ENCODE peak calls at places on chromosomes 3 and 15, in ten cellular contexts. G is ovary, Y is transverse colon, H is tibial nerve, C is upper lobe of left lung, J is sigmoid colon, O is HepG2, I is K562, T is H1, E is esophagus muscularis mucosa. U is an unnamed sample.

GRCh38 chr3:161231861-161232260 is 10.8 kb downstream of the NMD3 start:
- DNase-seq in H (no peak), Y (no peak), C (no peak), J (no peak), E (no peak), G (no peak), T (no peak), O (no peak), I (no peak), U (no peak)

GRCh38 chr3:105571005-105571404 is 204.3 kb downstream of the ALCAM start:
- DNase-seq in Y (no peak), T (no peak), G (no peak), O (no peak), H (no peak), I (no peak), C (no peak), J (no peak), E (no peak), U (no peak)

GRCh38 chr15:35533130-35534110 is 12.5 kb downstream of the DPH6 start:
- DNase-seq in I (no peak), C (no peak), H (no peak), O (no peak), T (no peak), J (no peak), Y (no peak), G (no peak), E (no peak), U (no peak)

GRCh38 chr3:100797921-100798491 is 88.7 kb downstream of the TFG start:
- DNase-seq in T (no peak), J (no peak), Y (no peak), I (no peak), G (no peak), H (no peak), O (no peak), E (no peak), C (no peak), U (no peak)

GRCh38 chr15:31328425-31328998 is 1.9 kb downstream of the KLF13 start:
- DNase-seq in T (no peak), J (no peak), Y (no peak), O (no peak), I (no peak), C (no peak), E (no peak), G (no peak), H (no peak), U (no peak)

GRCh38 chr3:101963902-101964362 is 114.6 kb downstream of the NFKBIZ start:
- DNase-seq in G (no peak), J (no peak), T (no peak), O (no peak), I (no peak), C (no peak), H (no peak), E (no peak), Y (no peak), U (no peak)

GRCh38 chr3:8760091-8760490 is 9.3 kb downstream of the OXTR start:
- DNase-seq in T (no peak), O (no peak), H (no peak), G (no peak), Y (no peak), I (no peak), C (no peak), E (no peak), J (no peak), U (no peak)

GRCh38 chr15:93059442-93059841 is 29.6 kb downstream of the RGMA start:
- DNase-seq in O (no peak), T (no peak), Y (no peak), C (no peak), E (no peak), J (no peak), I (no peak), H (no peak), G (no peak), U (no peak)

GRCh38 chr3:71728632-71729342 is 3.6 kb upstream of the EIF4E3 start:
- DNase-seq in E (peak; percentile 45), G (no peak), I (peak; percentile 30), C (no peak), T (peak; percentile 73), Y (no peak), H (no peak), J (no peak), O (no peak), U (no peak)

GRCh38 chr3:195005251-195005620 is 265.7 kb downstream of the XXYLT1 start:
- DNase-seq in G (no peak), I (no peak), T (peak; percentile 54), C (no peak), J (no peak), H (no peak), Y (no peak), O (no peak), E (no peak), U (no peak)

GRCh38 chr15:85614059-85614458 is 180.7 kb downstream of the KLHL25 start:
- DNase-seq in Y (no peak), O (no peak), I (no peak), H (no peak), T (no peak), G (no peak), J (no peak), C (no peak), E (no peak), U (no peak)

GRCh38 chr3:103644450-103644849 is 1209.6 kb downstream of the ZPLD1 start:
- DNase-seq in C (no peak), Y (no peak), J (no peak), T (no peak), E (no peak), O (no peak), H (no peak), G (no peak), I (no peak), U (no peak)

DNA sequence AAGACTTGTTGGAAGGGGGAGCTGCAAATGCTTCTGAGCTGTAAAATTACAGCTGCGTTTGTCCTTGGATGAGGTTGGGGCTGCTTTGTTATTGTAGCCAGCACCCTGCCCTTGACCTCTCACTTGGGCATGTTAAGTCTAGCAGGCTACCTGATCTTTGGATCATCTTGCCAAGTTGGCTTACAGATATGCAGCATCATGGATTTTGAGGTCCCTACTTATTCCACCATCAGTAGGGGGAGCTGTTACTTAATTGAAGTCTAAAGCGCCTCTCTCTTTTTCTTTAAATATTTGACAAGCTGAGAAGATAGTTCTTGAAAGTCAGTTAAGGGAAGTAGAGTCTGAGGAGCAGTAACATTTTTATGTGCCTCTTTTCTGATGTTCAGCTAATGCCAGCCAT is 793.0 kb downstream of the MCTP2 start:
- DNase-seq in C (no peak), I (peak; percentile 47), G (no peak), H (no peak), J (no peak), O (no peak), Y (no peak), E (no peak), T (no peak), U (no peak)
- TF ChIP-seq CTCF in C (no peak), I (peak; percentile 39), G (no peak), H (peak; percentile 33), J (no peak), O (peak; percentile 11), Y (no peak), E (no peak), T (peak; percentile 42), U (peak; percentile 28)

DNA sequence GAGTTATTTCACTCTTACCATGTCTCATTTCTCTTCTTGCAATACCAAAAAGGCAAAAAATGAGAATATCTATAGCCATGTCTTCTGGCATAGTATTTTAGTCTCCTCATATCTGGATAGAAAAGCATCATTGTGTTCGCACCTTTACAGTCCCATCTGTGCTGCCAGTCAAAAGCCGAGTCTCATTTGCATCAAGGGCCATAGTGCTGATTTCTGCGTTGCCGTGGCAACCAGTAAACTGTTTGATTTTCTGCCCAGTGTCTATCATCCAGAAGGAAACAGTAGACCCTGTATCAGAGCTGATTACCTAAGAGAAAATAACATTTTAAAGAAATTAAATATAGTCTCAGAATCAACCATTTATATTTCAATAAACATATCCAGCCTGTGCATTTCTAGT is 86.1 kb upstream of the SERPINI2 start:
- DNase-seq in Y (no peak), H (no peak), G (no peak), I (no peak), T (no peak), J (no peak), C (no peak), E (no peak), O (no peak), U (no peak)
- TF ChIP-seq EP300 in Y (no peak), H (no peak), G (no peak), I (no peak), T (no peak), J (no peak), C (no peak), E (no peak), O (no peak), U (no peak)

GRCh38 chr3:108882762-108883161 is 60.2 kb downstream of the TRAT1 start:
- DNase-seq in T (no peak), J (no peak), O (no peak), Y (no peak), G (no peak), C (no peak), I (no peak), E (no peak), H (no peak), U (no peak)

GRCh38 chr3:108887777-108888176 is 65.2 kb downstream of the TRAT1 start:
- DNase-seq in T (no peak), G (no peak), Y (no peak), H (no peak), C (no peak), O (no peak), I (no peak), E (no peak), J (no peak), U (no peak)

GRCh38 chr3:108883373-108883772 is 60.8 kb downstream of the TRAT1 start:
- DNase-seq in J (no peak), E (no peak), C (no peak), G (no peak), I (no peak), H (no peak), O (no peak), Y (no peak), T (no peak), U (no peak)

GRCh38 chr3:108891833-108892232 is 61.8 kb downstream of the GUCA1C start:
- DNase-seq in O (no peak), E (no peak), C (no peak), H (no peak), J (no peak), I (no peak), T (no peak), G (no peak), Y (no peak), U (no peak)

GRCh38 chr3:108887137-108887536 is 64.6 kb downstream of the TRAT1 start:
- DNase-seq in O (no peak), H (no peak), C (no peak), T (no peak), Y (no peak), E (no peak), I (no peak), J (no peak), G (no peak), U (no peak)
- H3K27me3 ChIP-seq in O (no peaks in the 10 kb centered on the region), H (no peaks in the 10 kb centered on the region), C (no peaks in the 10 kb centered on the region), T (no peaks in the 10 kb centered on the region), Y (no peaks in the 10 kb centered on the region), E (no peaks in the 10 kb centered on the region), I (no peaks in the 10 kb centered on the region), J (no peaks in the 10 kb centered on the region), G (no peaks in the 10 kb centered on the region), U (no peaks in the 10 kb centered on the region)

DNA sequence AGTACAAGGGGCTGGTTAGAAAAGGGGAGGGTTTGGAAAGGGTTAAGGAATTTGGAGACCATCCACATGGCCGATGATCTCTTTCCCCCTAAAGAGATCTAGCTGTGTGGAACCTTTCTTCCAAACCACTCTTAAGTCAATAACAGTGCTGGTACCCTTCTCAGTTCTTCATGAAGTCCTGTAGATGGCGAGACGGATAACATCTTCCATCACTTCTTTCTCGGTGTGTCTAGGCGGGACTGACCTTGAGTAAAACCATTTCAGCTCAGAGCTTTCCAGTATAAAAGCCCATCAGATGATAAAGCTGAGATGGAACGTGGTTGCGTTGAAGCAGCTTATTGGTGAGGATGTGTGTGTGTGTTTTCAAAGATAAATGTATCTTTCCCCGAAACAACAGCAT is 151.5 kb upstream of the BHLHE40 start:
- DNase-seq in G (no peak), H (no peak), C (no peak), I (peak; percentile 59), O (no peak), T (no peak), E (no peak), Y (no peak), J (no peak), U (no peak)
- TF ChIP-seq CTCF in G (no peak), H (no peak), C (no peak), I (no peak), O (no peak), T (no peak), E (no peak), Y (no peak), J (no peak), U (no peak)

U was measured in stomach.